ENCODE peak calls at places on chromosomes 2 and 18, in nine cellular contexts. E is CD8-positive, alpha-beta T cell; O is AG10803; P is brain microvascular endothelial cell; A is naive thymus-derived CD4-positive, alpha-beta T cell; G is ovary; U is HL-60; N is fibroblast of villous mesenchyme; S is astrocyte of the cerebellum. M is an unnamed sample.

GRCh38 chr2:238979636-238980035 is 131.8 kb downstream of the TWIST2 start:
- DNase-seq in E (no peak), O (no peak), P (no peak), A (no peak), G (no peak), U (no peak), N (no peak), S (no peak), M (no peak)

GRCh38 chr18:79897940-79898625 is 53.4 kb downstream of the SLC66A2 start:
- DNase-seq in E (peak), O (no peak), P (no peak), A (no peak), G (no peak), U (no peak), N (no peak), S (no peak), M (no peak)

GRCh38 chr2:148130571-148130970 is 109.7 kb downstream of the MBD5 start:
- DNase-seq in E (no peak), O (peak), P (peak), A (no peak), G (no peak), U (no peak), N (peak), S (peak), M (peak)

GRCh38 chr2:174635747-174636399 is 38.3 kb upstream of the WIPF1 start:
- DNase-seq in E (no peak), O (peak), P (no peak), A (no peak), G (no peak), U (no peak), N (peak), S (peak), M (no peak)

GRCh38 chr2:160207804-160208661 is 8.0 kb upstream of the ITGB6 start:
- DNase-seq in E (no peak), O (peak), P (peak), A (no peak), G (peak), U (no peak), N (peak), S (peak), M (peak)

GRCh38 chr2:67851946-67852345 is 210.9 kb downstream of the C1D start:
- DNase-seq in E (no peak), O (no peak), P (no peak), A (no peak), G (no peak), U (no peak), N (no peak), S (no peak), M (no peak)

GRCh38 chr2:165796129-165796528 is 2.1 kb upstream of the GALNT3 start:
- DNase-seq in E (no peak), O (no peak), P (no peak), A (no peak), G (no peak), U (no peak), N (no peak), S (no peak), M (no peak)

GRCh38 chr2:120404274-120404673 is 58.3 kb downstream of the INHBB start:
- DNase-seq in E (no peak), O (no peak), P (no peak), A (no peak), G (no peak), U (no peak), N (no peak), S (no peak), M (no peak)

GRCh38 chr2:218033208-218033589 is 30.4 kb upstream of the TNS1 start:
- DNase-seq in E (peak), O (no peak), P (no peak), A (no peak), G (no peak), U (no peak), N (no peak), S (no peak), M (no peak)

GRCh38 chr18:68564961-68565360 is 149.9 kb downstream of the TMX3 start:
- DNase-seq in E (no peak), O (peak), P (no peak), A (no peak), G (no peak), U (no peak), N (peak), S (no peak), M (no peak)

GRCh38 chr2:239934571-239935171 is 90.5 kb downstream of the NDUFA10 start:
- DNase-seq in E (peak), O (peak), P (peak), A (peak), G (peak), U (peak), N (peak), S (peak), M (peak)

GRCh38 chr2:48227617-48228344 is 302.2 kb upstream of the STON1 start:
- DNase-seq in E (no peak), O (no peak), P (no peak), A (no peak), G (no peak), U (peak), N (no peak), S (no peak), M (no peak)

GRCh38 chr2:61855178-61855523 is 1.3 kb upstream of the FAM161A start:
- DNase-seq in E (no peak), O (no peak), P (no peak), A (no peak), G (peak), U (no peak), N (peak), S (peak), M (peak)

GRCh38 chr2:40093036-40093673 is 314.1 kb upstream of the THUMPD2 start:
- DNase-seq in E (no peak), O (peak), P (no peak), A (no peak), G (no peak), U (no peak), N (peak), S (no peak), M (no peak)

GRCh38 chr2:99602475-99602874 is 112.7 kb upstream of the REV1 start:
- DNase-seq in E (no peak), O (peak), P (peak), A (no peak), G (no peak), U (no peak), N (peak), S (peak), M (no peak)

GRCh38 chr2:46836295-46837111 is 79.1 kb downstream of the MCFD2 start:
- DNase-seq in E (no peak), O (peak), P (no peak), A (no peak), G (peak), U (no peak), N (peak), S (no peak), M (no peak)

GRCh38 chr18:61743775-61744531 is 148.9 kb downstream of the RNF152 start:
- DNase-seq in E (no peak), O (peak), P (peak), A (no peak), G (no peak), U (no peak), N (peak), S (no peak), M (no peak)

GRCh38 chr2:96873651-96874096 is 3.8 kb upstream of the SEMA4C start:
- DNase-seq in E (no peak), O (no peak), P (no peak), A (no peak), G (peak), U (no peak), N (no peak), S (no peak), M (peak)

GRCh38 chr2:97785818-97786217 is 72.4 kb downstream of the ZAP70 start:
- DNase-seq in E (no peak), O (peak), P (no peak), A (no peak), G (no peak), U (no peak), N (no peak), S (no peak), M (no peak)

GRCh38 chr18:59149007-59149406 is 9.3 kb downstream of the SEC11C start:
- DNase-seq in E (no peak), O (no peak), P (no peak), A (no peak), G (no peak), U (no peak), N (no peak), S (no peak), M (no peak)

GRCh38 chr2:283996-284794 is 3.7 kb downstream of the ALKAL2 start:
- DNase-seq in E (no peak), O (peak), P (no peak), A (no peak), G (no peak), U (no peak), N (no peak), S (no peak), M (no peak)

DNA sequence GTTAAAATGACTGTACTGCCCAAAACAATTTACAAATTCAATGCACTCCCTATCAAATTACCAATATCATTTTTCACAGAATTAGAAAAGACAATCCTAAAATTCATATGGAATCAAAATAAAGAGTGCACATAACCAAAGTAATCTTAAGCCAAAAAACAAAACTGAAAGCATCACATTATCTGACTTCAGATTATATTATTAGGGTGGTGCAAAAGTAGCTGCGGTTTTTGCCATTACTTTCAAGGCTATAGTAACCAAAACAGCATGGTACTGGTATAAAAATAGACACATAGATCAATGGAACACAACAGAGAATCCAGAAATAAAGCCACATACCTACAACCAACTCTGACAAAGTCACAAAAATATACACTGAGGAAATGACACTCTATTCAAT is 396.6 kb downstream of the EIPR1 start:
- DNase-seq in E (no peak), O (no peak), P (no peak), A (no peak), G (no peak), U (no peak), N (no peak), S (no peak), M (no peak)
- H3K4me3 ChIP-seq in E (no peak), O (no peak), P (no peak), A (no peak), G (no peak), U (no peak), N (no peak), S (no peak), M (no peak)

GRCh38 chr2:18545384-18545783 is 15.1 kb downstream of the RDH14 start:
- DNase-seq in E (no peak), O (peak), P (peak), A (no peak), G (no peak), U (no peak), N (no peak), S (no peak), M (no peak)
- H3K4me3 ChIP-seq in E (no peak), O (no peak), P (no peak), A (no peak), G (no peak), U (no peak), N (no peak), S (no peak), M (no peak)

DNA sequence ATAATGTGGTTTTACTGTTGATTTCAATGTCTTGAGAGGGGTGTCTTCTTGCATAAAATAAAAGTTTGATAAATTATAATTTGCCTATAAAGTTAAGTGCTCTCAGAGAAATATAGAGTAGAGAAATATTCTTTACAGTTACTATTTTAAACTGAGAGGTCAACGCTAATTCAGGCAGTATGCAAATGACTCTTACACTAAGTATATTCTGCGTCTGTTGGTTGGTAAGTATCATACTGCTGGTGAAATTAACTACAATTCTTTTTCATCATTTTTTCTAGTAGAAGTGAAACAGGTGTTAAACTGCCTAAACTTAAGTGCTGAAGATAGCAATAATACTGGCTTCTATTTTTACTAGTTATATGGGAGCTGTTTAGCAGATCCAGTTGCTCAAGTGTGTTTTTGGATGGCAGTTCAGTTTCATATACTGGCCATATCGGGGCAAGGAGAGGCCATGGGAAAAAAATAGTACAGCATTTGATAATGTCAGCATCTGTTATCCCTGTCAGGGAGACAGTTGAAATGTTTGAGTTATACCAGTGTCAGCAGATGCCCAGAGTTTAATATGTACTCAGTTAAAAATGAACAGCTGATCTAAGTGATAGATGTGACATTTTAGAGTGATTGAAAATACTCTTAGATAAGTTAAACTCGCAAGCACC is 86.2 kb downstream of the MIB1 start:
- DNase-seq in E (no peak), O (no peak), P (no peak), A (no peak), G (no peak), U (no peak), N (no peak), S (no peak), M (no peak)
- H3K4me3 ChIP-seq in E (no peak), O (no peak), P (no peak), A (no peak), G (no peak), U (no peak), N (no peak), S (no peak), M (no peak)

GRCh38 chr2:230591850-230592249 is 120.8 kb upstream of the CAB39 start:
- DNase-seq in E (no peak), O (no peak), P (no peak), A (no peak), G (no peak), U (no peak), N (no peak), S (no peak), M (no peak)

GRCh38 chr2:230589497-230590015 is 123.1 kb upstream of the CAB39 start:
- DNase-seq in E (no peak), O (no peak), P (no peak), A (no peak), G (no peak), U (no peak), N (no peak), S (no peak), M (no peak)

GRCh38 chr2:230586328-230586982 is 126.2 kb upstream of the CAB39 start:
- DNase-seq in E (no peak), O (peak), P (no peak), A (no peak), G (no peak), U (no peak), N (peak), S (no peak), M (no peak)

GRCh38 chr2:230590333-230590732 is 122.3 kb upstream of the CAB39 start:
- DNase-seq in E (no peak), O (no peak), P (no peak), A (no peak), G (no peak), U (no peak), N (no peak), S (no peak), M (no peak)

DNA sequence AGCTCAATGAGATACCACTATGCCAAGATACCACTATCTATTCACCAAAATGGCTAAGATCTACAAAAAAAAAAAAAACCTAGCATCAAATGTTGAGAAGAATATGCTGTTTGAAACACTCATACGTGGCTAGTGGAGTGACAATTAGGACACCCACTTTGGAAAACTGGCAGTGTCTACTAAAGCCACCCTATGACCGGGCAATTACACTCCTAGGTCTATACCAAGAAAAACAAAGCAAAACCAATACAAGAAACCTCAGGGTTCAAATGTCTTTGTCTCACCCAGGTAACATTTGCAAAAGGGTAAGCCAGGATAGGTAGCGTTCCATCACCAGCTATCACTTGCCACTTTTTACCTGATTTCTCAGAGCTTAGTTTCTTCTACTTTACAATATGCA is 123.6 kb upstream of the CAB39 start:
- DNase-seq in E (no peak), O (no peak), P (no peak), A (no peak), G (no peak), U (no peak), N (no peak), S (no peak), M (no peak)
- H3K4me3 ChIP-seq in E (no peak), O (no peak), P (no peak), A (no peak), G (no peak), U (no peak), N (no peak), S (no peak), M (no peak)

GRCh38 chr2:235831755-235832154 is 336.4 kb downstream of the GBX2 start:
- DNase-seq in E (no peak), O (no peak), P (no peak), A (no peak), G (no peak), U (no peak), N (no peak), S (no peak), M (no peak)
- H3K4me3 ChIP-seq in E (no peak), O (no peak), P (no peak), A (no peak), G (no peak), U (no peak), N (no peak), S (no peak), M (no peak)

GRCh38 chr2:143026411-143027054 is 102.7 kb upstream of the ARHGAP15 start:
- DNase-seq in E (no peak), O (no peak), P (no peak), A (no peak), G (no peak), U (no peak), N (no peak), S (no peak), M (no peak)
- H3K4me3 ChIP-seq in E (no peak), O (no peak), P (peak), A (no peak), G (no peak), U (no peak), N (no peak), S (no peak), M (no peak)

GRCh38 chr18:23719634-23720201 is 30.5 kb downstream of the LAMA3 start:
- DNase-seq in E (no peak), O (peak), P (peak), A (no peak), G (no peak), U (no peak), N (peak), S (peak), M (no peak)
- H3K4me3 ChIP-seq in E (no peak), O (no peak), P (no peak), A (no peak), G (no peak), U (no peak), N (no peak), S (no peak), M (no peak)

GRCh38 chr2:126776701-126777619 is 121.0 kb downstream of the GYPC start:
- DNase-seq in E (peak), O (peak), P (peak), A (peak), G (peak), U (peak), N (peak), S (peak), M (peak)

GRCh38 chr2:126777620-126777978 is 121.1 kb upstream of the TEX51 start:
- DNase-seq in E (no peak), O (no peak), P (no peak), A (no peak), G (no peak), U (no peak), N (no peak), S (no peak), M (no peak)

GRCh38 chr2:126774761-126775160 is 118.8 kb downstream of the GYPC start:
- DNase-seq in E (no peak), O (no peak), P (no peak), A (no peak), G (no peak), U (no peak), N (no peak), S (no peak), M (no peak)

GRCh38 chr2:126775300-126775985 is 119.5 kb downstream of the GYPC start:
- DNase-seq in E (no peak), O (no peak), P (no peak), A (no peak), G (no peak), U (no peak), N (no peak), S (no peak), M (no peak)

GRCh38 chr2:126776255-126776654 is 120.3 kb downstream of the GYPC start:
- DNase-seq in E (no peak), O (no peak), P (no peak), A (no peak), G (no peak), U (no peak), N (no peak), S (no peak), M (no peak)
- H3K4me3 ChIP-seq in E (peak), O (no peak), P (peak), A (no peak), G (peak), U (peak), N (peak), S (no peak), M (no peak)

M was measured in BE2C.